ENCODE peak calls at places on chromosome 19, in four cellular contexts. H, T, V and G are unnamed samples.

GRCh38 chr19:15015946-15016542 is 33.2 kb upstream of the CASP14 start:
- DNase-seq in T (no peak), H (no peak), V (peak; percentile 59), G (peak; percentile 14)

GRCh38 chr19:4831351-4832340 is at the start of gene TICAM1:
- DNase-seq in H (peak; percentile 88), T (no peak), V (peak; percentile 80), G (no peak)

GRCh38 chr19:17755977-17756670 is 4.8 kb downstream of the FCHO1 start:
- DNase-seq in T (no peak), V (peak; percentile 57), H (peak; percentile 78), G (no peak)

GRCh38 chr19:10193666-10194499 is 870 bp downstream of the DNMT1 start:
- DNase-seq in H (no peak), T (no peak), V (peak; percentile 41), G (peak; percentile 13)

GRCh38 chr19:49059056-49059455 is 1.5 kb upstream of the CGB7 start:
- DNase-seq in H (peak; percentile 61), T (no peak), V (no peak), G (no peak)

GRCh38 chr19:49413348-49413747 is 9.9 kb downstream of the PTH2 start:
- DNase-seq in V (no peak), T (no peak), H (peak; percentile 74), G (no peak)

GRCh38 chr19:10111405-10111811 is at the start of gene P2RY11:
- DNase-seq in T (no peak), V (peak; percentile 20), H (peak; percentile 23), G (no peak)

GRCh38 chr19:28596561-28597071 is 616.3 kb downstream of the UQCRFS1 start:
- DNase-seq in V (no peak), H (no peak), T (no peak), G (no peak)

GRCh38 chr19:44951179-44952159 is 3.7 kb upstream of the CLPTM1 start:
- DNase-seq in V (peak; percentile 87), T (peak; percentile 66), H (peak; percentile 82), G (peak; percentile 85)

GRCh38 chr19:5172859-5173577 is 167.6 kb downstream of the PTPRS start:
- DNase-seq in V (peak; percentile 64), H (no peak), T (peak; percentile 94), G (no peak)

GRCh38 chr19:13937479-13938360 is 497 bp downstream of the PODNL1 start:
- DNase-seq in T (no peak), V (no peak), H (peak; percentile 87), G (no peak)

GRCh38 chr19:40822161-40822560 is 23.2 kb downstream of the EGLN2 start:
- DNase-seq in V (no peak), T (no peak), H (no peak), G (no peak)

GRCh38 chr19:11088508-11089253 is 582 bp upstream of the LDLR start:
- DNase-seq in T (no peak), H (no peak), V (peak; percentile 43), G (peak; percentile 81)

GRCh38 chr19:38035515-38036495 is 128.8 kb downstream of the SIPA1L3 start:
- DNase-seq in H (no peak), V (no peak), T (no peak), G (peak; percentile 6)

GRCh38 chr19:41871573-41872383 is 5.3 kb upstream of the CD79A start:
- DNase-seq in H (peak; percentile 19), V (peak; percentile 38), T (no peak), G (no peak)

GRCh38 chr19:55486043-55486970 is 1.3 kb downstream of the NAT14 start:
- DNase-seq in H (peak; percentile 80), V (no peak), T (no peak), G (no peak)

GRCh38 chr19:33670398-33670797 is 48.6 kb downstream of the CHST8 start:
- DNase-seq in T (no peak), H (no peak), V (no peak), G (no peak)

GRCh38 chr19:11288349-11288748 is 7.6 kb upstream of the TSPAN16 start:
- DNase-seq in H (peak; percentile 49), V (peak; percentile 41), T (no peak), G (no peak)

GRCh38 chr19:33700408-33700757 is 78.6 kb downstream of the CHST8 start:
- DNase-seq in T (no peak), H (peak; percentile 23), V (no peak), G (no peak)

GRCh38 chr19:3154957-3155736 is 19.3 kb downstream of the GNA15 start:
- DNase-seq in H (peak; percentile 66), T (peak; percentile 16), V (peak; percentile 97), G (peak; percentile 50)

GRCh38 chr19:41869374-41869955 is 7.6 kb upstream of the CD79A start:
- DNase-seq in V (no peak), T (no peak), H (no peak), G (no peak)

GRCh38 chr19:58379276-58379675 is 1.6 kb downstream of the ZNF837 start:
- DNase-seq in T (no peak), V (no peak), H (no peak), G (no peak)

GRCh38 chr19:6536138-6536671 is 5.4 kb downstream of the TNFSF9 start:
- DNase-seq in T (peak; percentile 91), V (peak; percentile 84), H (peak; percentile 88), G (peak; percentile 71)

GRCh38 chr19:3122512-3122870 is 13.3 kb upstream of the GNA15 start:
- DNase-seq in V (no peak), H (no peak), T (no peak), G (no peak)

GRCh38 chr19:17073869-17074627 is 1.2 kb downstream of the HAUS8 start:
- DNase-seq in V (peak; percentile 74), H (no peak), T (no peak), G (no peak)

GRCh38 chr19:4172861-4173473 is 9.4 kb downstream of the SIRT6 start:
- DNase-seq in H (peak; percentile 84), V (peak; percentile 68), T (no peak), G (no peak)

GRCh38 chr19:48636859-48637448 is at the start of gene DBP:
- DNase-seq in V (peak; percentile 46), H (peak; percentile 61), T (no peak), G (no peak)

GRCh38 chr19:13877303-13877702 is 369 bp downstream of the NANOS3 start:
- DNase-seq in V (no peak), T (no peak), H (no peak), G (no peak)

GRCh38 chr19:17347361-17347760 is 10.0 kb downstream of the GTPBP3 start:
- DNase-seq in V (no peak), T (no peak), H (no peak), G (no peak)

GRCh38 chr19:46975918-46976782 is 43.5 kb upstream of the NPAS1 start:
- DNase-seq in H (peak; percentile 69), T (peak; percentile 3), V (peak; percentile 34), G (peak; percentile 70)

GRCh38 chr19:56971230-56971629 is 130.7 kb upstream of the PEG3 start:
- DNase-seq in T (no peak), V (no peak), H (no peak), G (no peak)

GRCh38 chr19:35061583-35062373 is 20.3 kb downstream of the HPN start:
- DNase-seq in T (no peak), V (no peak), H (no peak), G (no peak)

GRCh38 chr19:35062942-35063341 is 21.4 kb downstream of the HPN start:
- DNase-seq in H (no peak), V (no peak), T (no peak), G (no peak)

GRCh38 chr19:35066121-35066520 is 24.6 kb downstream of the HPN start:
- DNase-seq in H (no peak), T (no peak), V (no peak), G (no peak)

GRCh38 chr19:35065574-35065973 is 24.1 kb downstream of the HPN start:
- DNase-seq in V (no peak), H (no peak), T (no peak), G (no peak)

DNA sequence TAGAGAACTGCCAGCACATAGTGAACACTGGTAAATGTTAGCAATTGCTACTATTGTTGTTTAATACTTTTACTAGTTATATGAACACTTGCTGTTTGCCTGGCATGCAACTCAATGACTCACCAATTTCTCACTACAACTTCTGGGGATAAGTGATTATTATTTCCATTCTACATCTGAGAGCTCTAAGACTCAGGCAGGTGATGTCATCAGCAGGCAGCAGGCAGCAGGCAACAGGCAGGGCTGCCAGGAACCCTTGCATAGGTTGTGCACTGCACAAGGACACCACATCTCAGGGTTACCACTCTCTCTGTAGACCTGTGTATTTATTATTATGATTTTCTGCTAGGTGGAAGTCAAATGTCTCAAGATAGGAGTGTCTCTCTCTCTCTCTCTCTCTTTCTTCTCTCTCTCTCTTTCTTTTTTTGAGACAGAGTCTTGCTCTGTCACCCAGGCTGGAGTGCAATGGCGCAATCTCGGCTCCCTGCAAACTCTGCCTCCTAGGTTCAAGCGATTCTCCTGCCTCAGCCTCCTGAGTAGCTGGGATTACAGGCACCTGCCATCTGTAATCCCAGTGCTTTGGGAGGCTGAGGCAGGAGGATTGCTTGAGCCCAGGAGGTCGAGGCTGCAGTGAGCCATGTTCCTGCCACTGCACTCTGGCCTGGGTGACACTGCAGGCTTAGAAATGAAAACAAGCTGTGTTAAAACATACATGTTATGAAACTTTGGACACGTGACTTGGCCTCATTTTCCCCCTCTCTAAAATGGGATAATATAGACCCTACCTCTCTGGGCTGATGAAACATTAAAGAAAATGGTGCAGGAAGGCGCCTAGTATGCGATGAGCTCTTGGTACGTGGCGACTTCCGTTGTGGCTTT is 22.7 kb downstream of the HPN start:
- DNase-seq in T (no peak), V (no peak), H (no peak), G (no peak)
- TF ChIP-seq ELF1 in T (no peak), V (no peak), H (no peak), G (no peak)

DNA sequence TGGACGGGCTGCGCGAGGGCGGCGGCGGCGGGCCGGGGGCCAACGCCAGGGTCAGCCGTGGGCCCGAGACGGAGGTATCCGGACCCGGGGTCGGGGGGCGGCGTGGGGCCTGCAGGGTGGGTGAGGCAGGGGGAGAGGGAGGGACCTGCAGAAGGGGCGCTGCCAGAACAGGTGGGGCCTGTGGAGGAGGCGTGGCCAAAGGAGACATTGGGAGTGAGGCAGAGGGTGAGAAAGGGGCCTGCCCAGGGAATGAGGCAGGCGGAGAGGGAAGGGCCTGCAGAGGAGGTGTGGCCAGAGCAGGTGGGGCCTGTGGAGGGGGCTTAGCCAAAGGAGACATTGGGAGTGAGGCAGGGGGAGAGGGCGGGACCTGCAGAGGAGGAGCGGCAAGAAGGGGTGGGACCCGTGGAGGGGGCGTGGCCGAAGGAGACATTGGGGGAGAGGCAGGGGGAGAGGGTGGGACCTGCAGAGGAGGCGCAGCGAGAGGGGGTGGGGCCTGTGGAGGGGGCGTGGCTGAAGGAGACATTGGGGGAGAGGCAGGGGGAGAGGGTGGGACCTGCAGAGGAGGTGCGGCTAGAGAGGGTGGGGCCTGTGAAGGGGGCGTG is 4.2 kb downstream of the PRR36 start:
- DNase-seq in H (peak; percentile 71), T (peak; percentile 79), V (peak; percentile 96), G (peak; percentile 87)
- TF ChIP-seq ELF1 in H (no peak), T (no peak), V (no peak), G (no peak)

GRCh38 chr19:1799695-1800342 is 12.3 kb downstream of the ATP8B3 start:
- DNase-seq in V (no peak), H (no peak), T (no peak), G (no peak)
- TF ChIP-seq ELF1 in V (no peak), H (no peak), T (no peak), G (no peak)

DNA sequence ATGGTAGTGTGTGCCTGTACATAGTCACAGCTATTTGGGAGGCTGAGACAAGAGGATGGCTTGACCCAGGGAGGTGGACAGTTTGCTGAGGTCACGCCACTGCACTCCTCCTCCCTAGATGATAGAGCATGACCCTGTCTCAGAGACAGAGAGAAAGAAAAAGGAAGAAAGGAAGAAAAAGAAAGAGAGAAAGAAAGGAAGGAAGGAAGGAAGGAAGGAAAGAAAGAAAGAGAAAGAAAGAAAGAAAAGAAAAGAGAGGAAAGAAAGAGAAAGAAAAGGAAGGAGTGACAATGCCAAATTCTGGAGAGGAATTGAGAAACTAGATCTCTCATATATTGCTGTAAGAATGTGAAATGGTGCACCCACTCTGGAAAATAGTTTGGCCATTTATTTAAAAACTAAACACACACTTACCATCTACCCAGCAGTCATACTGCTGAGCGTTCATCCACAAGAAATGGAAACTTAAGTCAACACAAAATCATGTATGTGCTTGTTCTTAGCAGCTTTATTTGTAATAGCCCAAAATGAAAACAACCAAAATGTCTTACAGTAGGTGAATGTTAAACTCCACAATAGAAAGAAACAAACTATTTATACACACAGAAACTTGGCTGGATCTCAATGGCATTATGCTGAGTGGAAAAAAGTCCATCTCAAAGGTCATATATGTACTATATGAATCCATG is 7.5 kb downstream of the TEX101 start:
- DNase-seq in H (no peak), V (no peak), T (no peak), G (no peak)
- TF ChIP-seq ELF1 in H (no peak), V (no peak), T (no peak), G (no peak)